ENCODE peak calls at places on chromosomes 12 and 14, in nine cellular contexts. T is heart left ventricle, Z is right atrium auricular region, X is vagina, L is ascending aorta, O is tibial nerve, V is fibroblast of mammary gland, A is astrocyte of the spinal cord, R is BJ. I is an unnamed sample.

GRCh38 chr14:104446611-104447010 is 133.0 kb upstream of the C14orf180 start:
- DNase-seq in T (no peak), O (no peak), X (peak), A (no peak), Z (peak), L (no peak), R (no peak), V (no peak), I (no peak)

GRCh38 chr14:91403069-91403600 is 14.5 kb downstream of the CCDC88C start:
- DNase-seq in L (no peak), Z (no peak), X (no peak), T (no peak), A (no peak), R (no peak), O (no peak), V (no peak), I (no peak)

GRCh38 chr14:51716610-51717009 is 64.9 kb downstream of the FRMD6 start:
- DNase-seq in O (no peak), V (peak), L (no peak), R (no peak), A (no peak), T (no peak), Z (no peak), X (no peak), I (peak)

GRCh38 chr12:27818421-27818918 is 38.4 kb upstream of the MANSC4 start:
- DNase-seq in T (peak), X (no peak), Z (no peak), A (no peak), L (no peak), V (no peak), O (no peak), R (no peak), I (no peak)

GRCh38 chr12:11839093-11839641 is 189.7 kb downstream of the ETV6 start:
- DNase-seq in R (no peak), V (peak), T (peak), L (no peak), A (peak), Z (peak), X (no peak), O (no peak), I (peak)

GRCh38 chr14:55957950-55958349 is 160.3 kb upstream of the PELI2 start:
- DNase-seq in X (no peak), R (no peak), T (no peak), O (no peak), L (no peak), A (no peak), V (no peak), Z (no peak), I (no peak)

GRCh38 chr12:98373019-98373554 is 142.3 kb upstream of the TMPO start:
- DNase-seq in X (no peak), L (no peak), R (no peak), Z (no peak), A (peak), V (peak), T (no peak), O (no peak), I (peak)

GRCh38 chr12:101455685-101456084 is 19.5 kb upstream of the SPIC start:
- DNase-seq in A (no peak), L (no peak), V (no peak), Z (no peak), O (no peak), T (no peak), R (no peak), X (no peak), I (no peak)

GRCh38 chr12:26810330-26810729 is 22.7 kb downstream of the ITPR2 start:
- DNase-seq in V (peak), L (no peak), R (no peak), T (peak), A (peak), X (no peak), Z (peak), O (peak), I (peak)

GRCh38 chr12:41663487-41664258 is 475.6 kb downstream of the PDZRN4 start:
- DNase-seq in V (peak), T (no peak), L (no peak), Z (no peak), X (no peak), O (no peak), A (peak), R (peak), I (peak)

GRCh38 chr14:72439707-72440106 is 454.2 kb downstream of the DPF3 start:
- DNase-seq in Z (no peak), V (no peak), T (no peak), A (no peak), O (no peak), X (no peak), L (no peak), R (no peak), I (no peak)

GRCh38 chr14:71221119-71221518 is 313.9 kb downstream of the PCNX1 start:
- DNase-seq in V (no peak), R (no peak), Z (no peak), X (no peak), A (no peak), O (no peak), L (no peak), T (no peak), I (no peak)

GRCh38 chr12:114958538-114958937 is 274.6 kb upstream of the TBX3 start:
- DNase-seq in R (no peak), X (no peak), Z (no peak), T (no peak), V (no peak), L (no peak), A (no peak), O (no peak), I (no peak)

GRCh38 chr14:93430319-93430801 is 379 bp upstream of the UNC79 start:
- DNase-seq in V (peak), A (no peak), R (no peak), O (no peak), T (no peak), L (no peak), Z (no peak), X (no peak), I (peak)

GRCh38 chr12:49539406-49540228 is 787 bp downstream of the KCNH3 start:
- DNase-seq in T (no peak), X (no peak), V (no peak), O (no peak), A (no peak), R (no peak), L (no peak), Z (no peak), I (no peak)

GRCh38 chr14:56952766-56953473 is 142.6 kb upstream of the OTX2 start:
- DNase-seq in L (no peak), X (no peak), R (no peak), V (no peak), A (no peak), O (no peak), T (no peak), Z (no peak), I (no peak)

GRCh38 chr14:89429206-89430091 is 12.4 kb upstream of the FOXN3 start:
- DNase-seq in X (no peak), R (no peak), A (peak), T (no peak), Z (no peak), V (no peak), L (no peak), O (no peak), I (no peak)

GRCh38 chr12:69484428-69484827 is 14.2 kb downstream of the FRS2 start:
- DNase-seq in L (no peak), Z (no peak), V (no peak), A (no peak), R (no peak), X (no peak), O (no peak), T (no peak), I (no peak)

GRCh38 chr12:57127710-57128518 is at the start of gene LRP1:
- DNase-seq in Z (peak), R (no peak), O (peak), A (peak), V (peak), X (peak), T (peak), L (no peak), I (peak)

GRCh38 chr12:27185234-27186045 is 58.6 kb upstream of the STK38L start:
- DNase-seq in L (no peak), V (peak), A (peak), Z (no peak), T (no peak), R (peak), O (no peak), X (no peak), I (peak)

GRCh38 chr12:25585021-25585523 is 32.0 kb upstream of the LMNTD1 start:
- DNase-seq in O (peak), L (no peak), Z (peak), T (no peak), R (no peak), V (peak), A (peak), X (peak), I (peak)

GRCh38 chr12:113071427-113072112 is 15.0 kb downstream of the DTX1 start:
- DNase-seq in O (no peak), V (no peak), L (no peak), X (no peak), Z (no peak), R (no peak), A (no peak), T (no peak), I (no peak)

GRCh38 chr14:55339770-55340169 is 68.5 kb downstream of the FBXO34 start:
- DNase-seq in R (no peak), T (no peak), A (no peak), Z (no peak), O (no peak), V (no peak), L (no peak), X (no peak), I (peak)

GRCh38 chr12:91380651-91381050 is 198.0 kb upstream of the DCN start:
- DNase-seq in Z (no peak), L (no peak), R (no peak), A (no peak), O (no peak), T (no peak), X (no peak), V (no peak), I (no peak)

GRCh38 chr14:94581127-94581999 is at the start of gene SERPINA5:
- DNase-seq in O (peak), Z (peak), T (peak), A (peak), V (peak), L (no peak), R (no peak), X (no peak), I (peak)

GRCh38 chr12:6631549-6631961 is 4.2 kb downstream of the LPAR5 start:
- DNase-seq in R (no peak), T (peak), Z (no peak), L (no peak), X (no peak), V (no peak), O (no peak), A (no peak), I (no peak)

GRCh38 chr14:25820368-25820767 is 770.4 kb upstream of the STXBP6 start:
- DNase-seq in O (no peak), X (no peak), R (no peak), T (no peak), V (no peak), Z (no peak), L (no peak), A (no peak), I (no peak)

GRCh38 chr14:95549656-95550585 is 15.1 kb downstream of the GLRX5 start:
- DNase-seq in Z (no peak), L (no peak), R (no peak), O (no peak), A (no peak), X (no peak), T (no peak), V (no peak), I (no peak)

GRCh38 chr12:112190626-112191025 is 65.3 kb downstream of the TRAFD1 start:
- DNase-seq in L (no peak), X (no peak), O (no peak), R (no peak), Z (no peak), T (no peak), A (no peak), V (no peak), I (no peak)

GRCh38 chr14:58865520-58866281 is 227.9 kb downstream of the DACT1 start:
- DNase-seq in X (no peak), R (no peak), L (no peak), T (peak), Z (no peak), A (no peak), O (no peak), V (peak), I (peak)

GRCh38 chr14:74618078-74618952 is 6.3 kb upstream of the LTBP2 start:
- DNase-seq in R (no peak), V (peak), O (no peak), L (peak), T (peak), X (no peak), A (peak), Z (no peak), I (peak)

GRCh38 chr14:43778956-43779639 is 728.0 kb downstream of the FSCB start:
- DNase-seq in X (no peak), Z (no peak), T (no peak), O (no peak), R (no peak), L (no peak), A (no peak), V (no peak), I (no peak)

GRCh38 chr14:75714993-75715392 is 53.9 kb downstream of the TTLL5 start:
- DNase-seq in X (no peak), O (no peak), R (no peak), V (no peak), L (no peak), Z (no peak), T (no peak), A (peak), I (no peak)

GRCh38 chr12:121465921-121466799 is 66.2 kb downstream of the RNF34 start:
- DNase-seq in L (no peak), R (no peak), Z (no peak), T (peak), V (no peak), O (no peak), A (peak), X (no peak), I (peak)

GRCh38 chr12:32605326-32606095 is 73.6 kb upstream of the DNM1L start:
- DNase-seq in O (no peak), V (no peak), L (no peak), R (no peak), T (no peak), Z (no peak), X (no peak), A (no peak), I (no peak)

GRCh38 chr14:73462078-73462715 is 3.9 kb upstream of the NUMB start:
- DNase-seq in L (no peak), Z (peak), V (peak), O (no peak), X (no peak), A (peak), R (no peak), T (peak), I (peak)

GRCh38 chr12:57611116-57611809 is at the start of gene ARHGEF25:
- DNase-seq in A (peak), X (no peak), V (peak), R (no peak), Z (no peak), T (peak), O (peak), L (no peak), I (peak)

GRCh38 chr14:68546839-68547238 is 246.0 kb downstream of the ZFP36L1 start:
- DNase-seq in T (no peak), X (peak), V (peak), Z (peak), L (no peak), A (peak), R (peak), O (no peak), I (peak)

GRCh38 chr14:39320318-39320717 is 86.6 kb downstream of the MIA2 start:
- DNase-seq in X (no peak), A (no peak), T (no peak), R (no peak), L (no peak), Z (no peak), V (no peak), O (no peak), I (peak)

DNA sequence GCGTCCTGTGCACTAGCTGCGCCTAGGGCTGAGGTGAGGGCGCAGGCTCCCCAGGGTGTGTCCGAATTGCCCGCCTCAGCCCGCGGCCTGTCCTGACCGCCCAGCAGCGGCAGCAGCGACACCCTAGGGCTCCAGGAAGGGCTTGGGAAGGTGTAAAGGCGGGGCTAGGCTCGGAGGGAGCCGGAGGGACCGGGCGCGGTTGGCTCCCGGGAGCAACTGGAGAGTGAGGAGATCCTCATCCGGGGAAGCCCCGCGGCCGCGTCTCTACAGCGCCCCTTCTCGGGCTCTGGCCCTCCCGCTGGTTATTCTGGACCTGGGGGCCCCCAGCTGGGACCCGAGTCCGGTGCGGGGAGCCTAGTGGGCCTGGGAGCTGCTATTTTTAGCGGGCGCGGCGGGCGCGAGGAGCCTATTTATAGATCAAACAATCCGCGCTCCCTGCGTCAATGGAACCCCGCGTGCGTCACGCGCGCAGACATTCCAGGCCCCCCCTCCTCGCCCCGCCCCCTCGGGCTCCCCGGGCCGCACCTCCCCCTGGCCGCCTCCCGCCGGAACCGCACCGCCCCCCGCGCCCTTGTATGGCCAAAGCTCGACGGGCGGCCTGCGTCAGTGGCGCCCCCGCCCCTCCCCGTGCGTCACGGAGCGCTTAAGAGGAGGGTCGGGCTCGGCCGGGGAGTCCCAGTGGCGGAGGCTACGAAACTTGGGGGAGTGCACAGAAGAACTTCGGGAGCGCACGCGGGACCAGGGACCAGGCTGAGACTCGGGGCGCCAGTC is at the start of gene NR4A1:
- DNase-seq in L (peak), X (peak), R (peak), A (peak), Z (peak), V (peak), T (peak), O (peak), I (peak)
- TF ChIP-seq CTCF in L (no peak), X (no peak), R (peak), A (peak), Z (no peak), V (no peak), T (peak), O (no peak), I (peak)

GRCh38 chr14:99272669-99273024 is 650 bp upstream of the BCL11B start:
- DNase-seq in T (no peak), L (no peak), X (no peak), R (no peak), A (no peak), V (no peak), O (no peak), Z (no peak), I (no peak)
- H3K4me3 ChIP-seq in T (peak), L (peak), X (peak), R (no peak), A (peak), V (no peak), O (no peak), Z (no peak), I (peak)

DNA sequence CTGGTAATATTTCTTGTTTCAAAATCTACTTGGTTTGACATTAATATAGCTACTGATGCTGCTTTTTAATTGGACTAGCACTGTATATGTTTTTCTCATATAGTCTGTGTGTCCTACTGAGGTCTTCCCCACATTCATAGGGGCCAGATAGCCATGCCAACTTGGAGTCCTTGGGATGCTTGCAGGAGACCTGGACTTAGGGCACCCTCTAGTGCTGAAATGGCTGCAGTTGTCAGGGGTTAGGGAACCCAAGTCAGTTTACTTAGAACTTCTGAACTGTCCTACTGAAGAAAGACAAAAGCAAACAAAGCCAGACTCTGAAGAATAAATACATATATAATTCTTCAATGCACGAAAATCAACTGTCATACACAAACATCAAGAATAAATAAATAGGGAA is 279.9 kb upstream of the SYT1 start:
- DNase-seq in X (no peak), O (no peak), A (peak), L (no peak), V (peak), T (no peak), R (no peak), Z (no peak), I (peak)
- TF ChIP-seq CTCF in X (no peak), O (no peak), A (no peak), L (no peak), V (peak), T (no peak), R (peak), Z (no peak), I (peak)

GRCh38 chr12:111137968-111138367 is 217.6 kb upstream of the MYL2 start:
- DNase-seq in R (no peak), X (no peak), Z (no peak), L (no peak), T (no peak), O (no peak), A (no peak), V (no peak), I (no peak)
- H3K4me3 ChIP-seq in R (no peak), X (no peak), Z (no peak), L (no peak), T (no peak), O (no peak), A (no peak), V (no peak), I (no peak)

GRCh38 chr12:80413462-80413861 is 30.6 kb upstream of the PTPRQ start:
- DNase-seq in X (no peak), L (no peak), Z (no peak), A (no peak), V (peak), R (no peak), O (no peak), T (no peak), I (no peak)
- TF ChIP-seq CTCF in X (no peak), L (no peak), Z (no peak), A (no peak), V (peak), R (no peak), O (no peak), T (no peak), I (no peak)

GRCh38 chr12:4445156-4446020 is at the start of gene FGF6:
- DNase-seq in T (no peak), Z (no peak), V (no peak), R (no peak), L (no peak), X (peak), O (no peak), A (no peak), I (no peak)
- H3K4me3 ChIP-seq in T (no peak), Z (no peak), V (no peak), R (no peak), L (no peak), X (no peak), O (no peak), A (no peak), I (no peak)

GRCh38 chr12:85394809-85395208 is 114.8 kb downstream of the ALX1 start:
- DNase-seq in O (no peak), L (no peak), Z (no peak), T (no peak), X (no peak), V (no peak), R (no peak), A (no peak), I (no peak)
- TF ChIP-seq CTCF in O (no peak), L (no peak), Z (no peak), T (no peak), X (no peak), V (no peak), R (no peak), A (no peak), I (no peak)

GRCh38 chr14:77039285-77040058 is 11.0 kb upstream of the IRF2BPL start:
- DNase-seq in L (no peak), Z (no peak), T (no peak), V (no peak), O (no peak), R (no peak), X (no peak), A (peak), I (peak)
- H3K4me3 ChIP-seq in L (peak), Z (peak), T (peak), V (peak), O (no peak), R (peak), X (peak), A (peak), I (peak)

GRCh38 chr14:38056270-38056669 is 151.4 kb upstream of the SSTR1 start:
- DNase-seq in A (no peak), T (no peak), V (no peak), O (no peak), X (no peak), L (no peak), R (no peak), Z (no peak), I (no peak)
- TF ChIP-seq CTCF in A (no peak), T (no peak), V (no peak), O (no peak), X (no peak), L (no peak), R (no peak), Z (no peak), I (no peak)